ENCODE peak calls at places on chromosome 12, in ten cellular contexts. One of them, this sample, is unnamed.

GRCh38 chr12:88889326-88890110 is 309.2 kb upstream of the KITLG start:
- DNase-seq in RWPE1: no peak
- DNase-seq in tibial nerve: no peak
- DNase-seq in sciatic nerve: no peak
- DNase-seq in globus pallidus: no peak
- DNase-seq in dorsolateral prefrontal cortex: no peak
- DNase-seq in CD8-positive, alpha-beta memory T cell: no peak
- DNase-seq in GM13977: no peak
- DNase-seq in naive thymus-derived CD4-positive, alpha-beta T cell: no peak
- DNase-seq in AML-193: no peak
- DNase-seq in this sample: no peak

GRCh38 chr12:3317481-3317815 is 173.6 kb upstream of the PRMT8 start:
- DNase-seq in RWPE1: no peak
- DNase-seq in tibial nerve: no peak
- DNase-seq in sciatic nerve: no peak
- DNase-seq in globus pallidus: no peak
- DNase-seq in dorsolateral prefrontal cortex: no peak
- DNase-seq in CD8-positive, alpha-beta memory T cell: no peak
- DNase-seq in GM13977: no peak
- DNase-seq in naive thymus-derived CD4-positive, alpha-beta T cell: no peak
- DNase-seq in AML-193: no peak
- DNase-seq in this sample: no peak

GRCh38 chr12:63037721-63038120 is 102.8 kb upstream of the PPM1H start:
- DNase-seq in RWPE1: no peak
- DNase-seq in tibial nerve: no peak
- DNase-seq in sciatic nerve: no peak
- DNase-seq in globus pallidus: no peak
- DNase-seq in dorsolateral prefrontal cortex: no peak
- DNase-seq in CD8-positive, alpha-beta memory T cell: no peak
- DNase-seq in GM13977: no peak
- DNase-seq in naive thymus-derived CD4-positive, alpha-beta T cell: no peak
- DNase-seq in AML-193: no peak
- DNase-seq in this sample: no peak

GRCh38 chr12:62194616-62195015 is 65.6 kb upstream of the USP15 start:
- DNase-seq in RWPE1: peak
- DNase-seq in tibial nerve: no peak
- DNase-seq in sciatic nerve: no peak
- DNase-seq in globus pallidus: no peak
- DNase-seq in dorsolateral prefrontal cortex: no peak
- DNase-seq in CD8-positive, alpha-beta memory T cell: no peak
- DNase-seq in GM13977: no peak
- DNase-seq in naive thymus-derived CD4-positive, alpha-beta T cell: no peak
- DNase-seq in AML-193: peak
- DNase-seq in this sample: no peak

GRCh38 chr12:89016970-89017778 is 335.1 kb downstream of the DUSP6 start:
- DNase-seq in RWPE1: peak
- DNase-seq in tibial nerve: peak
- DNase-seq in sciatic nerve: peak
- DNase-seq in globus pallidus: peak
- DNase-seq in dorsolateral prefrontal cortex: peak
- DNase-seq in CD8-positive, alpha-beta memory T cell: no peak
- DNase-seq in GM13977: peak
- DNase-seq in naive thymus-derived CD4-positive, alpha-beta T cell: no peak
- DNase-seq in AML-193: peak
- DNase-seq in this sample: peak

GRCh38 chr12:66776974-66777373 is 98.1 kb upstream of the GRIP1 start:
- DNase-seq in RWPE1: no peak
- DNase-seq in tibial nerve: no peak
- DNase-seq in sciatic nerve: no peak
- DNase-seq in globus pallidus: no peak
- DNase-seq in dorsolateral prefrontal cortex: no peak
- DNase-seq in CD8-positive, alpha-beta memory T cell: peak
- DNase-seq in GM13977: peak
- DNase-seq in naive thymus-derived CD4-positive, alpha-beta T cell: peak
- DNase-seq in AML-193: no peak
- DNase-seq in this sample: peak

GRCh38 chr12:78192979-78193378 is 362.3 kb downstream of the NAV3 start:
- DNase-seq in RWPE1: no peak
- DNase-seq in tibial nerve: no peak
- DNase-seq in sciatic nerve: no peak
- DNase-seq in globus pallidus: no peak
- DNase-seq in dorsolateral prefrontal cortex: no peak
- DNase-seq in CD8-positive, alpha-beta memory T cell: no peak
- DNase-seq in GM13977: no peak
- DNase-seq in naive thymus-derived CD4-positive, alpha-beta T cell: no peak
- DNase-seq in AML-193: no peak
- DNase-seq in this sample: no peak

GRCh38 chr12:92259852-92260251 is 114.2 kb upstream of the BTG1 start:
- DNase-seq in RWPE1: no peak
- DNase-seq in tibial nerve: no peak
- DNase-seq in sciatic nerve: no peak
- DNase-seq in globus pallidus: no peak
- DNase-seq in dorsolateral prefrontal cortex: no peak
- DNase-seq in CD8-positive, alpha-beta memory T cell: no peak
- DNase-seq in GM13977: no peak
- DNase-seq in naive thymus-derived CD4-positive, alpha-beta T cell: no peak
- DNase-seq in AML-193: no peak
- DNase-seq in this sample: no peak

GRCh38 chr12:88419794-88420193 is 160.5 kb downstream of the KITLG start:
- DNase-seq in RWPE1: no peak
- DNase-seq in tibial nerve: no peak
- DNase-seq in sciatic nerve: no peak
- DNase-seq in globus pallidus: no peak
- DNase-seq in dorsolateral prefrontal cortex: no peak
- DNase-seq in CD8-positive, alpha-beta memory T cell: no peak
- DNase-seq in GM13977: no peak
- DNase-seq in naive thymus-derived CD4-positive, alpha-beta T cell: no peak
- DNase-seq in AML-193: no peak
- DNase-seq in this sample: no peak

GRCh38 chr12:107832441-107832840 is 57.9 kb downstream of the ASCL4 start:
- DNase-seq in RWPE1: no peak
- DNase-seq in tibial nerve: no peak
- DNase-seq in sciatic nerve: no peak
- DNase-seq in globus pallidus: no peak
- DNase-seq in dorsolateral prefrontal cortex: no peak
- DNase-seq in CD8-positive, alpha-beta memory T cell: no peak
- DNase-seq in GM13977: no peak
- DNase-seq in naive thymus-derived CD4-positive, alpha-beta T cell: no peak
- DNase-seq in AML-193: no peak
- DNase-seq in this sample: no peak

GRCh38 chr12:132465269-132466190 is 24.4 kb upstream of the FBRSL1 start:
- DNase-seq in RWPE1: no peak
- DNase-seq in tibial nerve: no peak
- DNase-seq in sciatic nerve: no peak
- DNase-seq in globus pallidus: no peak
- DNase-seq in dorsolateral prefrontal cortex: no peak
- DNase-seq in CD8-positive, alpha-beta memory T cell: no peak
- DNase-seq in GM13977: no peak
- DNase-seq in naive thymus-derived CD4-positive, alpha-beta T cell: no peak
- DNase-seq in AML-193: no peak
- DNase-seq in this sample: no peak

GRCh38 chr12:53197011-53197640 is 9.9 kb downstream of the ITGB7 start:
- DNase-seq in RWPE1: no peak
- DNase-seq in tibial nerve: no peak
- DNase-seq in sciatic nerve: no peak
- DNase-seq in globus pallidus: no peak
- DNase-seq in dorsolateral prefrontal cortex: no peak
- DNase-seq in CD8-positive, alpha-beta memory T cell: no peak
- DNase-seq in GM13977: no peak
- DNase-seq in naive thymus-derived CD4-positive, alpha-beta T cell: no peak
- DNase-seq in AML-193: no peak
- DNase-seq in this sample: no peak

GRCh38 chr12:62917066-62917465 is 17.9 kb downstream of the PPM1H start:
- DNase-seq in RWPE1: no peak
- DNase-seq in tibial nerve: no peak
- DNase-seq in sciatic nerve: no peak
- DNase-seq in globus pallidus: no peak
- DNase-seq in dorsolateral prefrontal cortex: no peak
- DNase-seq in CD8-positive, alpha-beta memory T cell: no peak
- DNase-seq in GM13977: no peak
- DNase-seq in naive thymus-derived CD4-positive, alpha-beta T cell: no peak
- DNase-seq in AML-193: no peak
- DNase-seq in this sample: no peak

GRCh38 chr12:130483616-130484180 is 146.0 kb downstream of the PIWIL1 start:
- DNase-seq in RWPE1: no peak
- DNase-seq in tibial nerve: no peak
- DNase-seq in sciatic nerve: no peak
- DNase-seq in globus pallidus: no peak
- DNase-seq in dorsolateral prefrontal cortex: no peak
- DNase-seq in CD8-positive, alpha-beta memory T cell: no peak
- DNase-seq in GM13977: no peak
- DNase-seq in naive thymus-derived CD4-positive, alpha-beta T cell: no peak
- DNase-seq in AML-193: no peak
- DNase-seq in this sample: no peak

GRCh38 chr12:108175310-108175709 is 46.2 kb downstream of the WSCD2 start:
- DNase-seq in RWPE1: no peak
- DNase-seq in tibial nerve: no peak
- DNase-seq in sciatic nerve: no peak
- DNase-seq in globus pallidus: no peak
- DNase-seq in dorsolateral prefrontal cortex: no peak
- DNase-seq in CD8-positive, alpha-beta memory T cell: no peak
- DNase-seq in GM13977: no peak
- DNase-seq in naive thymus-derived CD4-positive, alpha-beta T cell: no peak
- DNase-seq in AML-193: no peak
- DNase-seq in this sample: no peak

GRCh38 chr12:11991604-11992003 is 79.1 kb upstream of the BCL2L14 start:
- DNase-seq in RWPE1: no peak
- DNase-seq in tibial nerve: no peak
- DNase-seq in sciatic nerve: no peak
- DNase-seq in globus pallidus: no peak
- DNase-seq in dorsolateral prefrontal cortex: no peak
- DNase-seq in CD8-positive, alpha-beta memory T cell: no peak
- DNase-seq in GM13977: no peak
- DNase-seq in naive thymus-derived CD4-positive, alpha-beta T cell: no peak
- DNase-seq in AML-193: no peak
- DNase-seq in this sample: no peak

GRCh38 chr12:82176016-82176415 is 182.2 kb downstream of the CCDC59 start:
- DNase-seq in RWPE1: no peak
- DNase-seq in tibial nerve: no peak
- DNase-seq in sciatic nerve: no peak
- DNase-seq in globus pallidus: no peak
- DNase-seq in dorsolateral prefrontal cortex: no peak
- DNase-seq in CD8-positive, alpha-beta memory T cell: no peak
- DNase-seq in GM13977: no peak
- DNase-seq in naive thymus-derived CD4-positive, alpha-beta T cell: no peak
- DNase-seq in AML-193: no peak
- DNase-seq in this sample: no peak

GRCh38 chr12:50567926-50568325 is 63.1 kb downstream of the DIP2B start:
- DNase-seq in RWPE1: no peak
- DNase-seq in tibial nerve: no peak
- DNase-seq in sciatic nerve: no peak
- DNase-seq in globus pallidus: no peak
- DNase-seq in dorsolateral prefrontal cortex: no peak
- DNase-seq in CD8-positive, alpha-beta memory T cell: no peak
- DNase-seq in GM13977: no peak
- DNase-seq in naive thymus-derived CD4-positive, alpha-beta T cell: no peak
- DNase-seq in AML-193: no peak
- DNase-seq in this sample: no peak

GRCh38 chr12:32139064-32139421 is 32.4 kb downstream of the BICD1 start:
- DNase-seq in RWPE1: no peak
- DNase-seq in tibial nerve: peak
- DNase-seq in sciatic nerve: no peak
- DNase-seq in globus pallidus: peak
- DNase-seq in dorsolateral prefrontal cortex: no peak
- DNase-seq in CD8-positive, alpha-beta memory T cell: no peak
- DNase-seq in GM13977: peak
- DNase-seq in naive thymus-derived CD4-positive, alpha-beta T cell: peak
- DNase-seq in AML-193: no peak
- DNase-seq in this sample: peak

GRCh38 chr12:44876554-44877275 is 600 bp upstream of the NELL2 start:
- DNase-seq in RWPE1: no peak
- DNase-seq in tibial nerve: no peak
- DNase-seq in sciatic nerve: no peak
- DNase-seq in globus pallidus: no peak
- DNase-seq in dorsolateral prefrontal cortex: peak
- DNase-seq in CD8-positive, alpha-beta memory T cell: peak
- DNase-seq in GM13977: peak
- DNase-seq in naive thymus-derived CD4-positive, alpha-beta T cell: peak
- DNase-seq in AML-193: no peak
- DNase-seq in this sample: peak

GRCh38 chr12:4562034-4562657 is at the start of gene DYRK4:
- DNase-seq in RWPE1: peak
- DNase-seq in tibial nerve: peak
- DNase-seq in sciatic nerve: peak
- DNase-seq in globus pallidus: peak
- DNase-seq in dorsolateral prefrontal cortex: peak
- DNase-seq in CD8-positive, alpha-beta memory T cell: no peak
- DNase-seq in GM13977: no peak
- DNase-seq in naive thymus-derived CD4-positive, alpha-beta T cell: no peak
- DNase-seq in AML-193: no peak
- DNase-seq in this sample: peak

GRCh38 chr12:50642755-50643154 is 121.1 kb upstream of the ATF1 start:
- DNase-seq in RWPE1: peak
- DNase-seq in tibial nerve: no peak
- DNase-seq in sciatic nerve: no peak
- DNase-seq in globus pallidus: no peak
- DNase-seq in dorsolateral prefrontal cortex: no peak
- DNase-seq in CD8-positive, alpha-beta memory T cell: no peak
- DNase-seq in GM13977: no peak
- DNase-seq in naive thymus-derived CD4-positive, alpha-beta T cell: no peak
- DNase-seq in AML-193: no peak
- DNase-seq in this sample: no peak

GRCh38 chr12:92796650-92797049 is 93.9 kb downstream of the PLEKHG7 start:
- DNase-seq in RWPE1: no peak
- DNase-seq in tibial nerve: no peak
- DNase-seq in sciatic nerve: no peak
- DNase-seq in globus pallidus: no peak
- DNase-seq in dorsolateral prefrontal cortex: no peak
- DNase-seq in CD8-positive, alpha-beta memory T cell: no peak
- DNase-seq in GM13977: no peak
- DNase-seq in naive thymus-derived CD4-positive, alpha-beta T cell: no peak
- DNase-seq in AML-193: no peak
- DNase-seq in this sample: no peak